ENCODE peak calls at places on chromosomes 16 and 17, in four cellular contexts. P is left lung, W is astrocyte, M is transverse colon. J is an unnamed sample. For H3K4me1 and H3K9me3, the result is how much of the 10 kb centered on the place peaks cover.

GRCh38 chr17:5031365-5032082 is 3.7 kb downstream of the SLC52A1 start:
- DNase-seq in P (peak), W (peak), M (peak), J (peak)

GRCh38 chr17:15265131-15265530 is at the start of gene PMP22:
- DNase-seq in P (no peak), W (no peak), M (peak), J (no peak)

GRCh38 chr17:68613739-68614298 is 12.7 kb upstream of the FAM20A start:
- DNase-seq in P (no peak), W (no peak), M (no peak), J (peak)

GRCh38 chr16:84672276-84673202 is 24.2 kb downstream of the KLHL36 start:
- DNase-seq in P (peak), W (peak), M (peak), J (peak)

GRCh38 chr16:86751081-86752030 is 173.0 kb downstream of the FOXL1 start:
- DNase-seq in P (no peak), W (peak), M (no peak), J (no peak)

GRCh38 chr17:44910231-44911106 is 4.8 kb downstream of the GFAP start:
- DNase-seq in P (no peak), W (no peak), M (no peak), J (no peak)

GRCh38 chr16:11627822-11628457 is 40.3 kb upstream of the SNN start:
- DNase-seq in P (no peak), W (peak), M (no peak), J (no peak)

GRCh38 chr16:31109622-31110021 is 1.4 kb downstream of the BCKDK start:
- DNase-seq in P (no peak), W (no peak), M (no peak), J (no peak)

GRCh38 chr16:84460406-84461028 is 43.9 kb downstream of the MEAK7 start:
- DNase-seq in P (no peak), W (no peak), M (no peak), J (peak)

GRCh38 chr17:81244358-81245023 is 5.4 kb downstream of the NDUFAF8 start:
- DNase-seq in P (peak), W (no peak), M (no peak), J (no peak)

GRCh38 chr16:57125969-57126368 is 33.6 kb downstream of the CPNE2 start:
- DNase-seq in P (no peak), W (no peak), M (no peak), J (no peak)

GRCh38 chr16:68408967-68409366 is 39.3 kb downstream of the SMPD3 start:
- DNase-seq in P (no peak), W (no peak), M (no peak), J (no peak)

GRCh38 chr16:81076566-81077076 is 417 bp downstream of the C16orf46 start:
- DNase-seq in P (peak), W (no peak), M (peak), J (peak)

GRCh38 chr16:68227183-68227793 is 8.6 kb downstream of the ESRP2 start:
- DNase-seq in P (no peak), W (no peak), M (no peak), J (no peak)

GRCh38 chr17:55722742-55723487 is at the start of gene TMEM100:
- DNase-seq in P (no peak), W (peak), M (no peak), J (no peak)

GRCh38 chr16:87681990-87682570 is 79.8 kb downstream of the JPH3 start:
- DNase-seq in P (no peak), W (peak), M (no peak), J (peak)

GRCh38 chr16:16028311-16028999 is 79.0 kb downstream of the ABCC1 start:
- DNase-seq in P (no peak), W (no peak), M (peak), J (no peak)

GRCh38 chr16:86846136-86846535 is 267.8 kb downstream of the FOXL1 start:
- DNase-seq in P (no peak), W (no peak), M (no peak), J (no peak)

GRCh38 chr17:45929344-45929743 is 35.0 kb downstream of the MAPT start:
- DNase-seq in P (no peak), W (no peak), M (no peak), J (no peak)

GRCh38 chr16:86458457-86458777 is 51.9 kb upstream of the FOXF1 start:
- DNase-seq in P (no peak), W (no peak), M (no peak), J (no peak)

GRCh38 chr16:26729917-26730541 is 336.7 kb upstream of the C16orf82 start:
- DNase-seq in P (no peak), W (no peak), M (no peak), J (no peak)
- TF ChIP-seq CTCF in P (no peak), W (no peak), M (no peak), J (no peak)

GRCh38 chr16:66728117-66728787 is 23.2 kb downstream of the DYNC1LI2 start:
- DNase-seq in P (no peak), W (peak), M (peak), J (no peak)
- H3K4me1 ChIP-seq in P (under half), W (under half), M (under half), J (under half)

DNA sequence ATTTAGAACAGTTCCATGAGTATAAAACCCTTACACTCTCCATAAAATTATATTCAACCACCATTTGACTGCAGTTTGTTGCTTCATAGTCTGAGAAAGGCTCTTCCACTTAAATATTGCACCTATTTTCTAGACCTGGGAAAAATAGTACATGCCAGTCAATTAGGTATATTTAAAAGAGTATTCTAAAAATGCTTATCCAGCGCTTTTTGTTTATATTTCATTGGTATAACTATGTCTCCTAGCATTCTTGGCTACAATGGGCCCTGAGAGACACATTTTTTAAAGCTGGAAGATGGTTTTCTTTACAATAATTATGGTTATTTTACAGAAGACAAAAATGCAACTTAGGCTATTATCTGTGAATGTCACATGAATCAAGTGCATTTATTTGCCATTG is 439.4 kb downstream of the KCNJ18 start:
- DNase-seq in P (no peak), W (no peak), M (no peak), J (no peak)
- H3K9me3 ChIP-seq in P (under half), W (under half), M (under half), J (under half)

GRCh38 chr17:67127925-67128324 is 83.6 kb downstream of the CACNG1 start:
- DNase-seq in P (no peak), W (no peak), M (no peak), J (no peak)
- TF ChIP-seq CTCF in P (no peak), W (no peak), M (no peak), J (no peak)

GRCh38 chr16:55115506-55115905 is 184.8 kb downstream of the IRX5 start:
- DNase-seq in P (no peak), W (no peak), M (no peak), J (no peak)
- H3K4me1 ChIP-seq in P (under half), W (under half), M (under half), J (under half)

DNA sequence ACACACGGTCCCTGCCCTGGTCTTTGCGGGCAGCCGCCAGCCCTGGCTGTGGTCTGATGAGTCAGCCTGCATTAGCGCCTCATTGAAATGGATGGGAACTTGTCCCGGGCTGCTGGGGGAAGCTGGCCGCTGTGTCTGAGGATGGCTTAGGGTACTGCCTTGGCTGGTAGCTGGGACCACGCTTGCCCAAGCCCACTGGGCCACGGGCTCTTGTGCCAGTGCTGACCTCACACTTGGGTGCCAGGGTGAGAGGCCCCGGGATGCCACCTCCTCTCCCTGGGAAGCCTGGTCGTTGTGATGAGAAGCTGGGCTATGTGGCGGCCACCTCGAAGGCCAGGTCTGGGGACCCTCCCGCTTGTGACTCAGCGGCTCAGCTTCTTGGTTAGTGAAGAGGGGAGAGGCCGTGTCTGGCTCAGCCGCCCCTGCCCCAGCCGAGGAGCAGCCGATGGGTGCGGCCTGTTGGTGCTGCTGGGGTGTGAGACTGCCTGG is 10.7 kb downstream of the CACNA1H start:
- DNase-seq in P (no peak), W (peak), M (no peak), J (no peak)
- H3K9me3 ChIP-seq in P (under half), W (under half), M (under half), J (under half)

J was measured in Caco-2.